ENCODE peak calls at places on chromosomes 1 and 21, in six cellular contexts. X is astrocyte of the spinal cord; L is foreskin fibroblast; V is stimulated activated CD4-positive, alpha-beta T cell treated with anti-CD3 and anti-CD28 coated beads, Interleukin-4, amount 100 ng/mL, for 48 hours; W is Calu3; D is cardiac fibroblast. N is an unnamed sample.

GRCh38 chr1:153259387-153259786 is at the start of gene LORICRIN:
- DNase-seq in X (no peak), L (no peak), V (no peak), W (no peak), D (no peak), N (no peak)

GRCh38 chr1:236209185-236209584 is 66.8 kb downstream of the GPR137B start:
- DNase-seq in X (no peak), L (no peak), V (no peak), W (no peak), D (no peak), N (no peak)

GRCh38 chr1:112165375-112165774 is 175.9 kb upstream of the KCND3 start:
- DNase-seq in X (no peak), L (no peak), V (no peak), W (no peak), D (no peak), N (no peak)

GRCh38 chr1:32702599-32703478 is at the start of gene SYNC:
- DNase-seq in X (peak), L (peak), V (no peak), W (peak), D (peak), N (peak)

GRCh38 chr1:180428782-180429695 is 73.3 kb downstream of the ACBD6 start:
- DNase-seq in X (no peak), L (no peak), V (no peak), W (no peak), D (no peak), N (no peak)

GRCh38 chr1:11563560-11564069 is 84.7 kb downstream of the DISP3 start:
- DNase-seq in X (no peak), L (peak), V (no peak), W (no peak), D (peak), N (no peak)

GRCh38 chr1:12414444-12415238 is 184.8 kb downstream of the VPS13D start:
- DNase-seq in X (no peak), L (no peak), V (no peak), W (no peak), D (no peak), N (no peak)

GRCh38 chr1:151340870-151341754 is 5.9 kb downstream of the RFX5 start:
- DNase-seq in X (peak), L (peak), V (no peak), W (peak), D (peak), N (peak)

GRCh38 chr1:184362876-184363275 is 24.0 kb upstream of the C1orf21 start:
- DNase-seq in X (no peak), L (peak), V (no peak), W (no peak), D (peak), N (peak)

GRCh38 chr1:180486092-180486491 is 16.3 kb downstream of the ACBD6 start:
- DNase-seq in X (no peak), L (no peak), V (no peak), W (no peak), D (no peak), N (no peak)

GRCh38 chr1:79353224-79353623 is 346.7 kb upstream of the ADGRL4 start:
- DNase-seq in X (peak), L (peak), V (no peak), W (peak), D (peak), N (peak)

GRCh38 chr1:153404768-153405167 is 11.6 kb upstream of the S100A7A start:
- DNase-seq in X (no peak), L (no peak), V (peak), W (peak), D (peak), N (no peak)

GRCh38 chr21:33033094-33033951 is 7.6 kb downstream of the OLIG2 start:
- DNase-seq in X (no peak), L (no peak), V (no peak), W (no peak), D (no peak), N (no peak)

GRCh38 chr21:16775056-16775455 is 737.8 kb upstream of the CXADR start:
- DNase-seq in X (no peak), L (no peak), V (no peak), W (no peak), D (no peak), N (no peak)

GRCh38 chr1:65195495-65196417 is 47.8 kb downstream of the AK4 start:
- DNase-seq in X (peak), L (peak), V (no peak), W (no peak), D (peak), N (peak)